ENCODE peak calls at places on chromosomes 3 and 15, in nine cellular contexts. C is psoas muscle, P is left cardiac atrium, X is tibial artery, H is glutamatergic neuron, M is AG10803, S is SW480, V is hippocampal formation, J is A549. N is an unnamed sample.

GRCh38 chr15:48868549-48868948 is 9.4 kb upstream of the EID1 start:
- DNase-seq in C (no peak), P (no peak), X (no peak), H (no peak), M (peak), S (peak), V (no peak), J (peak), N (no peak)

GRCh38 chr15:38626443-38627050 is 61.9 kb upstream of the RASGRP1 start:
- DNase-seq in C (no peak), P (no peak), X (no peak), H (no peak), M (no peak), S (no peak), V (no peak), J (no peak), N (no peak)

GRCh38 chr15:65213241-65213640 is 2.0 kb upstream of the CILP start:
- DNase-seq in C (peak), P (peak), X (peak), H (no peak), M (no peak), S (no peak), V (no peak), J (no peak), N (no peak)

GRCh38 chr15:48331796-48332641 is 790 bp downstream of the DUT start:
- DNase-seq in C (peak), P (no peak), X (no peak), H (peak), M (peak), S (peak), V (peak), J (peak), N (peak)

GRCh38 chr3:36765104-36765503 is 751 bp upstream of the DCLK3 start:
- DNase-seq in C (no peak), P (no peak), X (no peak), H (no peak), M (no peak), S (no peak), V (no peak), J (no peak), N (no peak)

GRCh38 chr3:111484666-111485065 is 57.3 kb upstream of the CD96 start:
- DNase-seq in C (no peak), P (no peak), X (no peak), H (no peak), M (peak), S (peak), V (no peak), J (no peak), N (no peak)

GRCh38 chr15:31364301-31365031 is 37.8 kb downstream of the KLF13 start:
- DNase-seq in C (no peak), P (no peak), X (peak), H (no peak), M (no peak), S (no peak), V (no peak), J (no peak), N (no peak)

GRCh38 chr3:14403636-14404395 is 1.4 kb downstream of the SLC6A6 start:
- DNase-seq in C (peak), P (peak), X (peak), H (peak), M (no peak), S (peak), V (peak), J (peak), N (no peak)

GRCh38 chr3:50714953-50715352 is 40.2 kb downstream of the DOCK3 start:
- DNase-seq in C (no peak), P (no peak), X (no peak), H (no peak), M (peak), S (no peak), V (no peak), J (no peak), N (no peak)

GRCh38 chr15:25687276-25687675 is 175.9 kb downstream of the ATP10A start:
- DNase-seq in C (no peak), P (no peak), X (no peak), H (no peak), M (no peak), S (no peak), V (no peak), J (no peak), N (no peak)

GRCh38 chr15:64110945-64111678 is 15.3 kb downstream of the SNX1 start:
- DNase-seq in C (no peak), P (no peak), X (no peak), H (no peak), M (no peak), S (no peak), V (no peak), J (no peak), N (no peak)

GRCh38 chr3:102163039-102163817 is 271.6 kb upstream of the ZPLD1 start:
- DNase-seq in C (peak), P (peak), X (peak), H (no peak), M (peak), S (no peak), V (no peak), J (peak), N (no peak)

GRCh38 chr15:60090747-60091146 is 86.6 kb downstream of the FOXB1 start:
- DNase-seq in C (no peak), P (no peak), X (no peak), H (no peak), M (no peak), S (no peak), V (no peak), J (peak), N (no peak)

GRCh38 chr15:69807752-69808151 is 290.0 kb downstream of the TLE3 start:
- DNase-seq in C (no peak), P (no peak), X (peak), H (no peak), M (peak), S (no peak), V (no peak), J (peak), N (no peak)

GRCh38 chr3:128309026-128309425 is 155.7 kb downstream of the EEFSEC start:
- DNase-seq in C (no peak), P (peak), X (no peak), H (no peak), M (no peak), S (no peak), V (no peak), J (no peak), N (no peak)

GRCh38 chr3:156682963-156683362 is 8.6 kb downstream of the TIPARP start:
- DNase-seq in C (no peak), P (no peak), X (no peak), H (no peak), M (no peak), S (no peak), V (no peak), J (no peak), N (no peak)

GRCh38 chr3:175146258-175146657 is 287.1 kb downstream of the NAALADL2 start:
- DNase-seq in C (no peak), P (no peak), X (no peak), H (no peak), M (peak), S (no peak), V (no peak), J (no peak), N (no peak)

GRCh38 chr15:41899854-41900442 is 6.1 kb upstream of the SPTBN5 start:
- DNase-seq in C (no peak), P (no peak), X (no peak), H (no peak), M (no peak), S (no peak), V (no peak), J (no peak), N (no peak)

GRCh38 chr3:105885261-105885660 is 16.4 kb upstream of the CBLB start:
- DNase-seq in C (no peak), P (no peak), X (no peak), H (no peak), M (peak), S (no peak), V (no peak), J (no peak), N (no peak)

GRCh38 chr3:153173758-153174516 is 11.9 kb downstream of the RAP2B start:
- DNase-seq in C (no peak), P (no peak), X (no peak), H (no peak), M (peak), S (no peak), V (no peak), J (peak), N (peak)

GRCh38 chr15:99436472-99437314 is 129.1 kb upstream of the MEF2A start:
- DNase-seq in C (no peak), P (no peak), X (peak), H (peak), M (no peak), S (no peak), V (no peak), J (no peak), N (no peak)

GRCh38 chr15:71691700-71692417 is 118.5 kb upstream of the NR2E3 start:
- DNase-seq in C (peak), P (peak), X (no peak), H (no peak), M (peak), S (peak), V (no peak), J (no peak), N (no peak)

GRCh38 chr3:25678581-25678980 is 13.9 kb upstream of the TOP2B start:
- DNase-seq in C (no peak), P (no peak), X (no peak), H (no peak), M (no peak), S (no peak), V (no peak), J (no peak), N (no peak)

GRCh38 chr3:10242182-10243065 is 5.8 kb upstream of the TATDN2 start:
- DNase-seq in C (no peak), P (no peak), X (no peak), H (no peak), M (peak), S (peak), V (no peak), J (no peak), N (no peak)

GRCh38 chr3:35946121-35946856 is 307.0 kb downstream of the ARPP21 start:
- DNase-seq in C (no peak), P (no peak), X (no peak), H (no peak), M (peak), S (peak), V (peak), J (peak), N (no peak)

GRCh38 chr3:12583280-12583679 is 26.4 kb downstream of the MKRN2 start:
- DNase-seq in C (no peak), P (no peak), X (no peak), H (no peak), M (no peak), S (no peak), V (peak), J (no peak), N (no peak)

GRCh38 chr3:58249358-58250092 is 11.9 kb downstream of the ABHD6 start:
- DNase-seq in C (no peak), P (no peak), X (no peak), H (no peak), M (no peak), S (peak), V (no peak), J (no peak), N (no peak)

GRCh38 chr3:15273214-15273613 is 59.2 kb downstream of the SH3BP5 start:
- DNase-seq in C (no peak), P (no peak), X (no peak), H (no peak), M (no peak), S (no peak), V (no peak), J (no peak), N (no peak)

GRCh38 chr15:94269954-94270353 is 38.6 kb downstream of the MCTP2 start:
- DNase-seq in C (no peak), P (no peak), X (no peak), H (no peak), M (no peak), S (no peak), V (no peak), J (no peak), N (no peak)

GRCh38 chr15:71290002-71290401 is 174.7 kb downstream of the THSD4 start:
- DNase-seq in C (no peak), P (no peak), X (no peak), H (no peak), M (no peak), S (no peak), V (no peak), J (no peak), N (no peak)

GRCh38 chr3:108322352-108322751 is 26.0 kb downstream of the HHLA2 start:
- DNase-seq in C (no peak), P (no peak), X (no peak), H (no peak), M (no peak), S (no peak), V (no peak), J (no peak), N (no peak)

GRCh38 chr3:3065876-3066275 is 44.3 kb downstream of the IL5RA start:
- DNase-seq in C (no peak), P (no peak), X (no peak), H (no peak), M (no peak), S (no peak), V (no peak), J (peak), N (no peak)

GRCh38 chr15:90650956-90651689 is 66.0 kb upstream of the BLM start:
- DNase-seq in C (no peak), P (no peak), X (peak), H (no peak), M (no peak), S (no peak), V (no peak), J (no peak), N (no peak)

GRCh38 chr3:70737656-70738309 is 425.3 kb upstream of the MDFIC2 start:
- DNase-seq in C (no peak), P (no peak), X (no peak), H (no peak), M (no peak), S (no peak), V (no peak), J (peak), N (no peak)

GRCh38 chr3:57094606-57095005 is 34.1 kb downstream of the SPATA12 start:
- DNase-seq in C (no peak), P (no peak), X (no peak), H (no peak), M (peak), S (no peak), V (no peak), J (no peak), N (no peak)

GRCh38 chr3:43894176-43895049 is 203.7 kb downstream of the ABHD5 start:
- DNase-seq in C (peak), P (peak), X (peak), H (peak), M (peak), S (peak), V (no peak), J (peak), N (peak)

N was measured in WTC11.